ENCODE peak calls at places on chromosomes 5 and 9, in five cellular contexts. T is stomach; L is iris pigment epithelial cell; O is stimulated activated CD8-positive, alpha-beta memory T cell treated with anti-CD3 and anti-CD28 coated beads, Interleukin-7, amount 100 ng/mL, for 1 hour; N is H1. K is an unnamed sample.

GRCh38 chr9:103545260-103545659 is 548.8 kb upstream of the SMC2 start:
- DNase-seq in T (no peak), L (no peak), O (no peak), N (no peak), K (no peak)

GRCh38 chr5:90528704-90529233 is 615 bp downstream of the LYSMD3 start:
- DNase-seq in T (no peak), L (peak; percentile 23), O (no peak), N (no peak), K (no peak)

GRCh38 chr5:2602451-2603045 is 148.9 kb downstream of the IRX2 start:
- DNase-seq in T (no peak), L (no peak), O (no peak), N (no peak), K (no peak)

GRCh38 chr5:59173568-59173967 is 590.7 kb downstream of the RAB3C start:
- DNase-seq in T (no peak), L (peak; percentile 53), O (no peak), N (no peak), K (no peak)

GRCh38 chr5:138900281-138900965 is 25.3 kb upstream of the LRRTM2 start:
- DNase-seq in T (no peak), L (peak; percentile 86), O (no peak), N (no peak), K (no peak)

GRCh38 chr9:129352157-129352870 is 174.3 kb upstream of the IER5L start:
- DNase-seq in T (no peak), L (no peak), O (no peak), N (peak; percentile 61), K (no peak)

GRCh38 chr9:8349369-8349768 is 549.8 kb upstream of the DMAC1 start:
- DNase-seq in T (no peak), L (no peak), O (no peak), N (no peak), K (no peak)

GRCh38 chr9:101172671-101173070 is 144.1 kb downstream of the PLPPR1 start:
- DNase-seq in T (no peak), L (no peak), O (no peak), N (no peak), K (no peak)

GRCh38 chr9:89542461-89543021 is 44.6 kb upstream of the SEMA4D start:
- DNase-seq in T (no peak), L (no peak), O (no peak), N (no peak), K (peak; percentile 68)

GRCh38 chr5:68383888-68384310 is 168.3 kb downstream of the PIK3R1 start:
- DNase-seq in T (no peak), L (no peak), O (no peak), N (no peak), K (peak; percentile 71)

K was measured in Peyer's patch.